ENCODE peak calls at places on chromosomes 3 and 15, in seven cellular contexts. H is aorta; S is suprapubic skin; X is BE2C; O is H1; U is A549; E is CD8-positive, alpha-beta T cell. L is an unnamed sample.

GRCh38 chr3:197236362-197236761 is 62.0 kb downstream of the DLG1 start:
- DNase-seq in H (no peak), S (no peak), X (no peak), O (no peak), U (no peak), E (no peak), L (no peak)

GRCh38 chr3:188779537-188779936 is 392.2 kb upstream of the TPRG1 start:
- DNase-seq in H (no peak), S (no peak), X (no peak), O (no peak), U (no peak), E (no peak), L (no peak)

GRCh38 chr15:68271854-68272471 is 5.6 kb upstream of the FEM1B start:
- DNase-seq in H (no peak), S (peak; percentile 70), X (peak; percentile 24), O (no peak), U (peak; percentile 77), E (no peak), L (peak; percentile 96)

GRCh38 chr3:60240558-60240957 is 1010.7 kb downstream of the FHIT start:
- DNase-seq in H (no peak), S (no peak), X (no peak), O (no peak), U (no peak), E (no peak), L (no peak)

GRCh38 chr15:77649610-77650009 is 16.9 kb upstream of the LINGO1 start:
- DNase-seq in H (no peak), S (no peak), X (no peak), O (no peak), U (no peak), E (no peak), L (no peak)

GRCh38 chr15:51341366-51342248 is at the start of gene GLDN:
- DNase-seq in H (peak; percentile 84), S (peak; percentile 77), X (peak; percentile 56), O (peak; percentile 27), U (no peak), E (no peak), L (no peak)

GRCh38 chr3:130379274-130379673 is 33.8 kb downstream of the COL6A5 start:
- DNase-seq in H (no peak), S (no peak), X (no peak), O (no peak), U (no peak), E (no peak), L (no peak)

GRCh38 chr15:42846647-42847046 is 73.9 kb downstream of the TTBK2 start:
- DNase-seq in H (no peak), S (no peak), X (no peak), O (no peak), U (no peak), E (no peak), L (no peak)

GRCh38 chr3:197001972-197002700 is 27.5 kb downstream of the MELTF start:
- DNase-seq in H (peak; percentile 56), S (peak; percentile 66), X (no peak), O (no peak), U (no peak), E (no peak), L (no peak)

GRCh38 chr3:177744873-177745646 is 547.8 kb upstream of the TBL1XR1 start:
- DNase-seq in H (no peak), S (no peak), X (no peak), O (no peak), U (no peak), E (no peak), L (no peak)
- H3K9me3 ChIP-seq in H (no peaks in the 10 kb centered on the region), S (no peaks in the 10 kb centered on the region), X (no peaks in the 10 kb centered on the region), O (no peaks in the 10 kb centered on the region), U (no peaks in the 10 kb centered on the region), E (no peaks in the 10 kb centered on the region), L (no peaks in the 10 kb centered on the region)

GRCh38 chr3:101144080-101144479 is 150.9 kb upstream of the ABI3BP start:
- DNase-seq in H (no peak), S (no peak), X (no peak), O (no peak), U (no peak), E (no peak), L (no peak)

GRCh38 chr3:101141135-101141534 is 147.9 kb upstream of the ABI3BP start:
- DNase-seq in H (no peak), S (no peak), X (no peak), O (no peak), U (no peak), E (no peak), L (no peak)

GRCh38 chr3:101142160-101142559 is 148.9 kb upstream of the ABI3BP start:
- DNase-seq in H (no peak), S (no peak), X (no peak), O (no peak), U (no peak), E (no peak), L (no peak)

GRCh38 chr3:101146946-101147345 is 153.7 kb upstream of the ABI3BP start:
- DNase-seq in H (no peak), S (no peak), X (no peak), O (no peak), U (no peak), E (no peak), L (no peak)

DNA sequence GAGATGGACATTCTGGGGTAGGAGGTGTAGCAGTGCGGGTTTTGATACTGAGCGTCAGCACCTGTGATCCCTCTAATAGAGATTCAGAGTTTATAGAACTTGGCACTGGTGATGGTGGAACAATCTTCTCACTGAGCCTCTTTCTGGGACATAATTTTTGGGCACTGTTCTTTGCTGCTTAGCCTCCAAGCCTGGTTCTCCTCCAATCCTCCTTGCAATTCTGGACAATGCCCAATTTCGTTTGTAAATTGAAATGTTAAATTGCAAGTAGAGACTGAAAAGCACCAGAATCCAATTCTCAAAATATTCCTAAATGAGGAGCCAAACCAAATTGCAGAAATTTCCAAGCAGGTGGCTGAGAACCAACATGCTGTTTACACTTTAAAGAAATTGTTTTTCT is 149.8 kb upstream of the ABI3BP start:
- DNase-seq in H (no peak), S (no peak), X (no peak), O (no peak), U (no peak), E (no peak), L (no peak)
- H3K9me3 ChIP-seq in H (no peaks in the 10 kb centered on the region), S (no peaks in the 10 kb centered on the region), X (no peaks in the 10 kb centered on the region), O (no peaks in the 10 kb centered on the region), U (no peaks in the 10 kb centered on the region), E (no peaks in the 10 kb centered on the region), L (no peaks in the 10 kb centered on the region)

GRCh38 chr3:64588381-64588780 is 99.4 kb downstream of the ADAMTS9 start:
- DNase-seq in H (no peak), S (no peak), X (no peak), O (no peak), U (no peak), E (no peak), L (no peak)
- H3K9me3 ChIP-seq in H (no peaks in the 10 kb centered on the region), S (no peaks in the 10 kb centered on the region), X (no peaks in the 10 kb centered on the region), O (no peaks in the 10 kb centered on the region), U (no peaks in the 10 kb centered on the region), E (no peaks in the 10 kb centered on the region), L (no peaks in the 10 kb centered on the region)

GRCh38 chr3:118838871-118839270 is 195.8 kb downstream of the IGSF11 start:
- DNase-seq in H (no peak), S (no peak), X (no peak), O (no peak), U (no peak), E (no peak), L (no peak)

GRCh38 chr3:118846176-118846575 is 188.5 kb downstream of the IGSF11 start:
- DNase-seq in H (no peak), S (no peak), X (no peak), O (no peak), U (no peak), E (no peak), L (no peak)

DNA sequence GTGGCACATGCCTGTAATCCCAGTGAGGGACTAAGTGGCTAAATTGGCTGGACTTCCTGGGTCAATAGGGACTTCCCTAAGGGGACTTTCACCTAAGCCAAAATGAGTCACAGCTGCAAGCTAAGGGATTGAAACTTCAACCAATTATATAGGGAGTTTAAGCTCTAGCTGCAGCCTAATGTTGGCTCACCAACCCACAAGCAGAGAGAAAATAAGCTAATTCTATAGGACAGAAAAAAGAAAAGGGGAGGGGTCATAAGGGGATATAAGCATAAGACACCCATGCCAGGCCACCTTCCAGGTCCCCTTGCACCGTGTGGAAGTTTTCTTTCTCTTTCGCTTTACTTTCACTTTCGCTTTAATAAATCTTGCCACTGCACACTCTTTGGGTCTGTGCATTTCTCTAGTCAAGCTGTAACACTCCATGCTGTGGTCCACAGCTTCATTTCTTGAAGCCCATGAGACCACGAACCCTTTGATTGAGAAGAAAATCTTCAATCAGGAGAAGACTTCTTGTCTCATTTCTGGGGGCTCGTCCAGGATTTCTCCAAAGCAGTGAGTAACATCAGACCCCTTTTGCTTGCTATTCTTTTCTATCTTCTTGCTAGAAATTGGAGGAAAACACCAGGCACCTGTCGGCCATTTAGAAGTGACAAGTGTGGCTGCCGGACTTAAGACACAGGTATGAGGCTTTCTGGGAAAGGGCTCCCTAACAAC is 192.3 kb downstream of the IGSF11 start:
- DNase-seq in H (no peak), S (no peak), X (no peak), O (no peak), U (no peak), E (no peak), L (no peak)
- H3K9me3 ChIP-seq in H (peaks cover 16% of the 10 kb centered on the region), S (peaks cover 13% of the 10 kb centered on the region), X (no peaks in the 10 kb centered on the region), O (peaks cover 44% of the 10 kb centered on the region), U (peaks cover 7% of the 10 kb centered on the region), E (peaks cover 10% of the 10 kb centered on the region), L (peaks cover 62% of the 10 kb centered on the region)

GRCh38 chr15:26382416-26383086 is 390.3 kb downstream of the GABRB3 start:
- DNase-seq in H (no peak), S (no peak), X (no peak), O (no peak), U (no peak), E (no peak), L (no peak)
- H3K9me3 ChIP-seq in H (no peaks in the 10 kb centered on the region), S (peaks cover 1% of the 10 kb centered on the region), X (no peaks in the 10 kb centered on the region), O (peaks cover 2% of the 10 kb centered on the region), U (no peaks in the 10 kb centered on the region), E (no peaks in the 10 kb centered on the region), L (peaks cover 10% of the 10 kb centered on the region)

DNA sequence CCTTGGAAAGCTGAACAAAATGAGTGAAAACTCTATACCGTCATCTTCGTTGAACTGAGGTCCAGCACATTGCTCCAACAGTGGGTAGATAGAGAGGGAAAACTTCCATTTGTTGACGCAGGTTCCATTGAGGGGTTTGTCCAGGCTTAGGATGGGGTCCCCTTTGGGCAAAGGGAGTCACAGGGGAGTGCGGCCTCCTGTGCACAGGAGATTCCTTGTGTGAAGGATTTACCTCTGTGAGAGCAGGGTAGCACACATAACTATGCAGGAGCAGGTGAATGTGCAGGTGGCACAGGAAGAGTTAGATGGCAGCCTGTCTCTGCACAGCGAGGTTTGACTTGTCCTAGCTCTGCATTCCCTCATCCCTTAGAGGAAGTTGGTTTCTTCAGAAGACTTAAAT is 139.3 kb downstream of the SNRPN start:
- DNase-seq in H (no peak), S (no peak), X (no peak), O (no peak), U (no peak), E (no peak), L (no peak)
- H3K9me3 ChIP-seq in H (peaks cover 12% of the 10 kb centered on the region), S (peaks cover 46% of the 10 kb centered on the region), X (no peaks in the 10 kb centered on the region), O (peaks cover 32% of the 10 kb centered on the region), U (no peaks in the 10 kb centered on the region), E (peaks cover 34% of the 10 kb centered on the region), L (peaks cover 96% of the 10 kb centered on the region)